ENCODE peak calls at places on chromosomes 2 and 18, in four cellular contexts. L is CD8-positive, alpha-beta T cell; T is prostate gland; F is ovary. Y is an unnamed sample.

GRCh38 chr2:130759906-130760753 is 4.8 kb downstream of the AMER3 start:
- DNase-seq in F (no peak), L (no peak), T (no peak), Y (no peak)

GRCh38 chr2:215420471-215420935 is 15.4 kb downstream of the FN1 start:
- DNase-seq in F (no peak), T (no peak), L (no peak), Y (no peak)

GRCh38 chr18:73638709-73639108 is 508.9 kb downstream of the FBXO15 start:
- DNase-seq in F (no peak), T (no peak), L (no peak), Y (no peak)

GRCh38 chr2:9800975-9801723 is 42.1 kb upstream of the TAF1B start:
- DNase-seq in L (peak; percentile 13), F (no peak), T (peak; percentile 88), Y (peak; percentile 94)

GRCh38 chr2:20728114-20728758 is 61.3 kb downstream of the GDF7 start:
- DNase-seq in T (no peak), L (no peak), F (peak; percentile 17), Y (no peak)

GRCh38 chr2:221074238-221074637 is 497.9 kb downstream of the EPHA4 start:
- DNase-seq in T (no peak), L (no peak), F (no peak), Y (no peak)

GRCh38 chr2:111900859-111901258 is 2.5 kb downstream of the MERTK start:
- DNase-seq in F (peak; percentile 44), L (no peak), T (no peak), Y (no peak)

GRCh38 chr2:48551548-48551947 is 21.6 kb downstream of the STON1 start:
- DNase-seq in L (no peak), T (peak; percentile 81), F (no peak), Y (no peak)

GRCh38 chr2:142037744-142038143 is 93.1 kb downstream of the LRP1B start:
- DNase-seq in L (no peak), T (no peak), F (no peak), Y (no peak)

GRCh38 chr18:32974421-32975165 is 201.8 kb upstream of the KLHL14 start:
- DNase-seq in F (no peak), T (no peak), L (no peak), Y (no peak)

GRCh38 chr2:183284606-183285005 is 160.4 kb downstream of the NUP35 start:
- DNase-seq in T (no peak), F (no peak), L (no peak), Y (peak; percentile 62)

GRCh38 chr2:175605989-175606841 is 395.9 kb downstream of the LNPK start:
- DNase-seq in F (no peak), T (no peak), L (no peak), Y (no peak)

GRCh38 chr18:4172491-4172890 is 282.6 kb downstream of the DLGAP1 start:
- DNase-seq in T (no peak), F (no peak), L (no peak), Y (no peak)

GRCh38 chr2:133262888-133263287 is 305.4 kb downstream of the NCKAP5 start:
- DNase-seq in F (no peak), L (no peak), T (no peak), Y (no peak)
- TF ChIP-seq CTCF in F (no peak), L (no peak), T (no peak), Y (peak; percentile 65)

GRCh38 chr2:101958071-101958470 is 33.7 kb upstream of the IL1R2 start:
- DNase-seq in T (no peak), L (no peak), F (no peak), Y (no peak)

GRCh38 chr2:101957036-101957435 is 34.7 kb upstream of the IL1R2 start:
- DNase-seq in F (no peak), T (no peak), L (no peak), Y (no peak)

GRCh38 chr2:101952551-101952950 is 39.2 kb upstream of the IL1R2 start:
- DNase-seq in L (no peak), F (no peak), T (no peak), Y (no peak)

GRCh38 chr2:101960903-101961286 is 30.9 kb upstream of the IL1R2 start:
- DNase-seq in L (no peak), T (no peak), F (no peak), Y (no peak)

DNA sequence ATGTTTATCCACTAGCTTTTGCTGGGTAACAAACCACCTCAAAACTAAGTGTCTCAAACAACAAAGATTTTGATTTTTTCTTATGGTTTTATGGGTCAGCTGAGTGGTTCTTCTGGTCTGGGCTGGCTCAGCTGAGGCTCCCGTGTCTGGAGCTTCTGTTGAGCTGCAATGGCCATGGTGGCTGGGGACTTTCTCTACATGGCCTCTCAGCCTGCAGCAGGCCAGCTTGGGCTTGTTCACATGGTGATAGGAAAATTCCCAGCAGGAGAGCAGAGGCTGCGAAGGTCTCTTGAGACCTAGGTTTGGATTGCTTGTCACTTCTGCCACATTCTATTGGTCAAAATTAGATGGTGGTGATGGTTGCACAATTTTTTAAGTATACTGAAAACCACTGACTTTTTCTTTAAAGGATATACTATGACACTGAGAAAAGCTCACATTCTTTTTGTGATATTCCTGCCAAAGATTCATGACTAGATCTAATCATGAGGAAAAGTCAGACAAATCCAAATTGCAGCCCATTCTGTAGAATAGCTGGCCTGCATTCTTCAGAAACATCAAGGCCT is 35.2 kb upstream of the IL1R2 start:
- DNase-seq in F (no peak), T (no peak), L (no peak), Y (no peak)
- H3K4me1 ChIP-seq in F (peaks cover 7% of the 10 kb centered on the region), T (no peaks in the 10 kb centered on the region), L (no peaks in the 10 kb centered on the region), Y (peaks cover 13% of the 10 kb centered on the region)

DNA sequence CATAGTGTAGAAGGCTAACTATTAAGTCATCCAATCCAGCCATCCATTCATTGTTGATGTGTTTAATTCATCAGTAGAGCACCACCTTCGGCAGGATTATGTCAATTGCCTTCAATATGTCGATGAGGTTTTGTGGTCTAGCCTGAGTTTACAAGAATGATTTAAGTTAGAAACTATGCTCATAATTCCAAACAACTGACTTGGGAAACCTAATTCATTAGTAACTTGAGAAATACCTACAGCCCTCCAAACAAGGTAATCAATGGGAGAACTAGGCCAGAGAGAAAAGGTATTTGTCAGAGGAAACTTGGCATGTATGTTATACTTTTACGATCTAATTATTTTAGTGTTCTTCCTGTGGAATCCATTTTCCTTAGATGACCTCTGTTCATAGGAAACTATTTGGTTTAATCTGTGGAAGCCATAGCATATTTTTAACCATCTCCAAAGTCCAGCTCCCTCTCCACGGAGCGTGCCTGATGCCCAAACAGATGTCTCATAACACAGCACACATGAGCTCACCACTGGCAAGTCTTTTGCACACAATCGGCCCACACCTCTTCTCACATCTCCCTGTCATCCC is 148.5 kb downstream of the GFPT1 start:
- DNase-seq in L (no peak), F (no peak), T (no peak), Y (no peak)
- TF ChIP-seq CTCF in L (no peak), F (no peak), T (no peak), Y (no peak)

DNA sequence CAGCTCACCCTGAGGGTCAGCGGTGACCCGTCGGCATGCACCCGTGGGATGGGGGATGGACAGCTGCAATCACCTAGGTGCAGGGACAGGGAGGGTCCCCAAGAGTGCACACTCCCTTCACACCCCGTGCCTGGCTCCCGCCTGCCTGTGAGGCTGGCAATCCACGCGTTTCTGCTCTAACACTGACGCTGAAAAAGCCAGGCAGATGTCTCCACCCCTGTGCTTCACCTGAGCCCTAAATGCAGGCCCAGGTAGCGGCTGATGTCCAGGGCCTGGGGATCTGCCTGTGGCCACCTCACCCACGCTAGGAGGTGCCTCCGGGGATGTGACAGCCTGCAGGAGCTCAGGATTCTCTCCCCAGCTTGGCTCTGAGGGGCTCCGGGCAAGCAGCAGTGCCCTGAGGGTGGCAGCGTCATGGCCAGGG is 212.0 kb upstream of the SALL3 start:
- DNase-seq in L (no peak), T (no peak), F (no peak), Y (no peak)
- H3K4me1 ChIP-seq in L (no peaks in the 10 kb centered on the region), T (no peaks in the 10 kb centered on the region), F (no peaks in the 10 kb centered on the region), Y (no peaks in the 10 kb centered on the region)

DNA sequence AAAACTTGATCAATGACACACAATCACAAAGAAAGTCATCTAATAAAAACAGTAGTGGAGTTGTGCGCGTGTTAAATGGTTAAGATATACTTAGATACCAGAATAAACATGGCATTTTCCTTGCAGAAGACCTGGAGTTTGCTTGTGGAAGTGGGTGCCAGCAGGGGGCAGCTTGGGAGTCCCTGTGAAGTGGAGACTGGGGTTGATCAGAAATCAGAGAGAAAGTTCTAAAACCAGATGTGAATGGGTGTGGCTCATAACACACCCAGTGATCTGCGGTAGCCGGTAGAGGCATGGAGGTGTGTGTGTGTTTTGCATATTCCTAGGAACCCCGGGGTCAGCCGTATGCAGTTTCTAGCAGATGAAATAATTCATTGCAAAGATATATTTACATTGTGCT is 300.1 kb upstream of the TRIB2 start:
- DNase-seq in L (peak; percentile 34), T (peak; percentile 9), F (peak; percentile 74), Y (no peak)
- TF ChIP-seq CTCF in L (peak; percentile 43), T (peak; percentile 29), F (peak; percentile 46), Y (peak; percentile 15)

GRCh38 chr2:1739322-1739957 is 4.9 kb downstream of the PXDN start:
- DNase-seq in T (no peak), L (no peak), F (no peak), Y (no peak)

GRCh38 chr2:1740714-1741584 is 3.4 kb downstream of the PXDN start:
- DNase-seq in L (no peak), T (no peak), F (no peak), Y (no peak)

GRCh38 chr2:1741851-1742250 is 2.5 kb downstream of the PXDN start:
- DNase-seq in L (no peak), T (no peak), F (peak; percentile 16), Y (no peak)

GRCh38 chr2:1738646-1739302 is 5.5 kb downstream of the PXDN start:
- DNase-seq in T (no peak), F (no peak), L (no peak), Y (no peak)

DNA sequence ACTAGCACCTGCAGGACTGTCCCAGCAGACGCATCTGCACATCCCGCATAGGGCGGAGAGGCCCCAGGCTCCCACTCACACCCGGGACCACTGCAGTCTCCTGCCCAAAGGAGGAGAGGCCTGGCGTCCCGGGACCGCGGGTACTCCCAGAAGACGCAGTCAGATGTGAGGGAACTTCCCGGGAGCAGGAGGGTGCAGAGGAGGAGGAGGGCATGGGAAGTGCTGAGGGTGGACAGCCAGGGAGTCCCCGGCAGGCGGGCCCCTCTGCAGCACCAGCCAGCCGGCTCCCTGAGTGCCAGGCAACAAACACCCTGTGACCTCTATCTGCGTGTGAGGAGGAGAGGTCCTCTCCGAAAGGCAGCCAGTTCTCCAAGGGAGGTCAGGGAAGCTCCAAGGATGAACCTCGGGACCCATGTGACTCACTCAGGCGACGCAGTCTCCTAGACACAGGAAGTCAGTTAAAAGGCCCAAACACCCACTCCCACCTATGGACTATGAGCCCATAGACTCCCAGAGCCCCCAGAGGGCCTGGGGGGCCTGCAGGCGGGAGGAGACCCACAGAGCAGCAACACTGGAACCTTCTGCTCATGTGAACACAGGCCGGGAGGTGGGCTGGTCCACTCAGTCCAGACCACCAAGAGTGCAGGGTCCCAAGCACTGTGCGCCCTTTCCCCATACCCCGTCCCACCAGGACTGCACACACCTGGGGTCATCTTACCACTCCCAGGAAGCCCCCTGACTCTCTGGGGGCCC is 4.2 kb downstream of the PXDN start:
- DNase-seq in T (no peak), F (peak; percentile 20), L (no peak), Y (no peak)
- H3K4me1 ChIP-seq in T (no peaks in the 10 kb centered on the region), F (peaks cover 24% of the 10 kb centered on the region), L (no peaks in the 10 kb centered on the region), Y (no peaks in the 10 kb centered on the region)

DNA sequence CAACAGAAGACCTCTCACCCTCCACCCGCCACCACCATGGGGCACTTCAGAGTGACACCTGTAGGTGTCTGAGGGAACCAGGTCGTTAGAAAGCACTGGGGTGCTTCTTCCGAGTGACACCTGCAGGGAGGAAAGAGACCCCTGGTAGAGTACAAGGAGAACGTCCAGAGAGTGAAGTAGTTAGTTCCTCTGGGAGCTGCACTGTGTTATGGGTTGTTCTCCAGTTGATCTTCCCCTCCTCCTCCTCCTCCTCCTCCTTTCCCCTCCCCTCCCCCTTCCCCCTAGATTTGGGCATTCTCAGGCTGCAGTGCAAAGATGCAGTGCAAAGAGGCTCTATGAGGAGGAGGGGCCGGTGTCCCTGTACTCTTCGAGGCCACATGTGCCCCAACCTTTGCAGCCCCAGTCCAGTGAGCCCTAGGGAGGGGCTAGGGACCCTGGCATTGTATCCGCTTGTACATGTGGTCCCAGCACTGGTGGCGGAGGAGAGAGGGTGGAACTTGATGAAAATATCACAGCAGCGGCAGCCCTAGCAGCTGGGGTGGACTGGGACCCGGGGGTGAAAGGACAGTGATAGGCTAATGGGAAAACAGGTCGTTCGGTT is 850 bp downstream of the DNAJB2 start:
- DNase-seq in F (no peak), T (no peak), L (no peak), Y (no peak)
- TF ChIP-seq CTCF in F (no peak), T (no peak), L (peak; percentile 59), Y (no peak)